ENCODE peak calls at places on chromosomes 11 and 22, in four cellular contexts. O is HepG2, M is HCT116, L is GM12878. E is an unnamed sample.

GRCh38 chr22:21961886-21962654 is 9.4 kb upstream of the PPM1F start:
- DNase-seq in O (no peak), M (no peak), L (no peak), E (no peak)

GRCh38 chr11:71251159-71251721 is 1.1 kb downstream of the SHANK2 start:
- DNase-seq in O (no peak), M (no peak), L (no peak), E (no peak)

GRCh38 chr11:36130401-36130800 is 158.8 kb downstream of the COMMD9 start:
- DNase-seq in O (no peak), M (no peak), L (no peak), E (no peak)

GRCh38 chr11:3014314-3014938 is 22.3 kb upstream of the NAP1L4 start:
- DNase-seq in O (no peak), M (no peak), L (no peak), E (no peak)

GRCh38 chr22:44727148-44727547 is 25.1 kb downstream of the PRR5 start:
- DNase-seq in O (no peak), M (no peak), L (no peak), E (no peak)

GRCh38 chr11:134124660-134125451 is 56.0 kb downstream of the JAM3 start:
- DNase-seq in O (no peak), M (no peak), L (no peak), E (no peak)

GRCh38 chr11:59710136-59710847 is 3.4 kb downstream of the OR10V1 start:
- DNase-seq in O (no peak), M (no peak), L (no peak), E (peak; percentile 27)

GRCh38 chr22:31637375-31637937 is 24.6 kb downstream of the PISD start:
- DNase-seq in O (no peak), M (no peak), L (no peak), E (no peak)

GRCh38 chr11:103736323-103736722 is 300.1 kb upstream of the DDI1 start:
- DNase-seq in O (no peak), M (no peak), L (no peak), E (no peak)

GRCh38 chr11:122161191-122161590 is 45.2 kb upstream of the BLID start:
- DNase-seq in O (no peak), M (no peak), L (no peak), E (no peak)

GRCh38 chr11:11381471-11382100 is 28.5 kb upstream of the CSNK2A3 start:
- DNase-seq in O (no peak), M (no peak), L (no peak), E (no peak)

GRCh38 chr11:69834251-69834650 is 15.0 kb upstream of the FGF3 start:
- DNase-seq in O (no peak), M (no peak), L (no peak), E (no peak)

GRCh38 chr11:69839516-69839915 is 20.3 kb upstream of the FGF3 start:
- DNase-seq in O (no peak), M (no peak), L (no peak), E (no peak)

GRCh38 chr11:69837791-69838190 is 18.6 kb upstream of the FGF3 start:
- DNase-seq in O (no peak), M (no peak), L (no peak), E (no peak)

GRCh38 chr11:69834811-69835800 is 15.9 kb upstream of the FGF3 start:
- DNase-seq in O (no peak), M (no peak), L (no peak), E (no peak)

DNA sequence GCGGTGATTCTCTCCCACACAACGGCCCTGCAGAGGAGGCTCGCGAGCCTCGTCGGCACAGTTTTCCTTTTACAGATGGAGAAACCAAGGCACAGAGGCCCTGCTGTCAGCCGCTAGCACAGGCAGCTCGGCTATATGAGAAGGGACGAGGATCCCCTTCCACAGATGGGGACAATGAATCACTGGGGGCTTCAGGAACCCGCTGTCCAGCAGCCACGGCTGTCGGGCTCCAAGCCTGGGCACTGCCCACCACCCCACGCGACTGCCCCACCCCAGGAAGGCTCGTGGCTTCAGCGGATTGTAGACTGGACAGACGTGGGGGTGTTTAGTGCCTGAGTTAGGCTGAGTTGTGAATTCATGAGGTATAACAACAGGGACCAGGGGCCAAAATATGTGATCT is 17.2 kb upstream of the FGF3 start:
- DNase-seq in O (no peak), M (no peak), L (no peak), E (no peak)
- TF ChIP-seq ZBTB33 in O (no peak), M (no peak), L (no peak), E (no peak)

GRCh38 chr11:65572356-65573043 is at the start of gene FAM89B:
- DNase-seq in O (no peak), M (no peak), L (no peak), E (peak; percentile 63)

GRCh38 chr11:65569164-65569972 is 909 bp upstream of the ZNRD2 start:
- DNase-seq in O (no peak), M (no peak), L (no peak), E (no peak)

GRCh38 chr11:65571420-65571819 is 918 bp upstream of the FAM89B start:
- DNase-seq in O (no peak), M (no peak), L (no peak), E (peak; percentile 41)

GRCh38 chr11:65571940-65572339 is 398 bp upstream of the FAM89B start:
- DNase-seq in O (no peak), M (no peak), L (no peak), E (no peak)

GRCh38 chr11:65569973-65570918 is at the start of gene ZNRD2:
- DNase-seq in O (peak; percentile 96), M (peak; percentile 97), L (peak; percentile 97), E (peak; percentile 88)
- TF ChIP-seq POLR2A in O (peak; percentile 52), M (peak; percentile 36), L (peak; percentile 78), E (peak; percentile 85)

DNA sequence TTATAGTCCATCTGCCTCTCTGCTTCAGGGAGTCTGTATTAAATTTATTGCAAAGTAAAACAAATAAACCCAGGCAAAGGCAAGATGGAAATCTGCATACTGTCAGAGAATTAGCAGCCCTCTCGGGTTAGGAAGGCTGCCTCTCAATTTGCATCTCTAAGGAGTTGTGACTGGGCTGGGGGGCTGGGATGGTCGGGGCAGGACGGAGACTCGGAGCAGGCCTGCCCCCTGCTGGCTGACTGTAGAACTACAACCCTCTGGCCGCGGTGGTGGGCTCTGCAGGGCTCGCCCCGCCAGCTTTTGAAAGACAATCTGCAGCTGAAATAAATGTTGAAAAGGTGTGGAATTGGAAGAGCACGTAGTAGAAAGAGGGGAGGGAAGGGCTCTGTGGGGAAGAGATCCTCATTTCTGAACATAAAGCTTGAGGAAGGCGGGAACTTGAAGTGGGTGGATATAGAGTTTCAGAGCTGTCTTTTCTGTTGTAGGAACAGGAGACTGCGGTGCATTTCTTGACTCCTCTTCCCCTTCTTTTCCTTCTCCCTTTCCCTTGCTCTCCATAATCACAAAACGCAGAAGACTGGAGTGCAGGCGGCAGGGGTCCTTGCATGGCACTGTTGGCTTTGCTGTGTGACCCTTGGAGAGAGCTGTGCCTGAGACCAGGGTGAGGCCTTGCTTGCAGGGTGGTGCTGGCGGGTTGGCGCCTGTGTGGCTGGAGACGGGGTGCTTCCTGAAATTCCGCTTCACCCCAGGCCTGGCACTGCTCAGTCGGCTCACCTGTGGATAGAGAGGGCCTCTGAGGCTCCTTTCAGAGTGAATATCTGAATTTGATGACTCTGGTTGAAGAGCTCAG is 22.6 kb upstream of the PKNOX2 start:
- DNase-seq in O (no peak), M (no peak), L (no peak), E (peak; percentile 70)
- TF ChIP-seq ZBTB33 in O (no peak), M (no peak), L (no peak), E (no peak)

GRCh38 chr11:68146010-68146540 is 24.9 kb upstream of the CHKA start:
- DNase-seq in O (peak; percentile 65), M (no peak), L (no peak), E (no peak)

GRCh38 chr11:68145120-68145866 is 24.1 kb upstream of the CHKA start:
- DNase-seq in O (peak; percentile 92), M (no peak), L (no peak), E (no peak)

GRCh38 chr11:68148882-68149281 is 27.7 kb upstream of the CHKA start:
- DNase-seq in O (no peak), M (no peak), L (no peak), E (no peak)

GRCh38 chr11:68148071-68148805 is 27.1 kb upstream of the CHKA start:
- DNase-seq in O (no peak), M (no peak), L (no peak), E (no peak)

GRCh38 chr11:68146704-68147474 is 25.7 kb upstream of the CHKA start:
- DNase-seq in O (peak; percentile 97), M (no peak), L (no peak), E (peak; percentile 80)
- TF ChIP-seq POLR2A in O (peak; percentile 97), M (no peak), L (no peak), E (peak; percentile 21)

GRCh38 chr11:47711225-47711624 is 3.9 kb downstream of the AGBL2 start:
- DNase-seq in O (no peak), M (no peak), L (no peak), E (no peak)

GRCh38 chr11:47716692-47717091 is 1.5 kb upstream of the AGBL2 start:
- DNase-seq in O (no peak), M (no peak), L (no peak), E (no peak)

GRCh38 chr11:47715082-47715669 is at the start of gene AGBL2:
- DNase-seq in O (peak; percentile 68), M (no peak), L (peak; percentile 25), E (peak; percentile 74)

GRCh38 chr11:47711816-47712215 is 3.4 kb downstream of the AGBL2 start:
- DNase-seq in O (no peak), M (no peak), L (no peak), E (no peak)

DNA sequence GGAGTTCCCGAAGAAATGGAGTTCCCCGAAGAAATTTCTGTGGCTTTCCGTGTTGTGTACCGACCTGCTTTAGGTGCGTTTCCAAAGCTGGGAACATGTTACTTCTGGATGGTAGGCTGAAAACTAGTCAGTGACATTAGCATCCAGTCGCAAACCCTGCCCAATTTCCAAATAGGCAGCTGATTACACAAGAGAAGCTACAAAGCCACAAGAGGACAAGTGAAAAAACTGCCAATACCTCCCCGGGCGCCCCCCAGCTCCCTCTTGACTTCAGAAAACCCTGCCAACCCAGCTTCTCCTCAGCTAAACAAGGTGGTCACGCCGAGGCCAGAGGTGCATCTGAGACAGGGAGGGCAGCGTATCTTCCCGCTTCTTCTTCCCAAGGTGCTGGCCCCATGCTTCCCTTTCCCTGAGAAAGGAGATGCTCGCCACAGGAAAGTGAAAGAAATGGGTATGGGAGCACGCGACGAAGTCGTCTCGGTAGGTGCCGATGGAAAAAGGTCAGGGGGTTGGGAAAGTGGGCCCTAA is 551 bp downstream of the AGBL2 start:
- DNase-seq in O (no peak), M (no peak), L (no peak), E (no peak)
- TF ChIP-seq ZBTB33 in O (no peak), M (no peak), L (no peak), E (no peak)